ENCODE peak calls at places on chromosomes 1 and 21, in ten cellular contexts. G is mucosa of descending colon, X is mesothelial cell of epicardium, B is AG04450, U is PC-3, D is GM10248, Q is GM20000, C is mammary epithelial cell, K is fibroblast of lung, Y is cardiac muscle cell. W is an unnamed sample.

GRCh38 chr1:32362474-32363313 is at the start of the genes FAM229A and TSSK3:
- DNase-seq in Y (no peak), B (no peak), X (no peak), C (no peak), Q (no peak), G (peak), D (no peak), K (no peak), U (no peak), W (no peak)

GRCh38 chr1:176785046-176785445 is 322.1 kb downstream of the PAPPA2 start:
- DNase-seq in K (no peak), B (no peak), U (no peak), G (no peak), Q (no peak), C (no peak), D (no peak), Y (no peak), X (no peak), W (no peak)

GRCh38 chr1:39159224-39160036 is 45.1 kb upstream of the MACF1 start:
- DNase-seq in C (peak), K (peak), G (peak), Q (no peak), X (no peak), B (no peak), Y (no peak), D (no peak), U (peak), W (peak)

GRCh38 chr1:204828352-204828850 is 42.3 kb upstream of the NFASC start:
- DNase-seq in D (no peak), Q (peak), B (no peak), X (peak), G (peak), Y (peak), K (peak), U (peak), C (peak), W (no peak)

GRCh38 chr1:167687919-167688519 is 33.8 kb upstream of the MPZL1 start:
- DNase-seq in Q (peak), D (peak), U (peak), K (peak), Y (peak), G (no peak), X (peak), C (peak), B (peak), W (peak)

GRCh38 chr1:68409426-68409825 is 40.3 kb downstream of the RPE65 start:
- DNase-seq in X (no peak), D (no peak), C (no peak), Q (no peak), U (no peak), B (peak), G (no peak), K (peak), Y (no peak), W (no peak)

GRCh38 chr1:212640223-212640885 is 31.8 kb downstream of the ATF3 start:
- DNase-seq in U (no peak), X (no peak), B (no peak), K (no peak), Y (no peak), C (no peak), Q (no peak), G (no peak), D (no peak), W (no peak)

GRCh38 chr1:86965012-86965826 is 50.8 kb downstream of the HS2ST1 start:
- DNase-seq in C (peak), Q (peak), G (no peak), B (peak), U (peak), Y (peak), K (peak), D (no peak), X (no peak), W (no peak)

GRCh38 chr21:25837545-25838263 is 102.9 kb downstream of the GABPA start:
- DNase-seq in D (no peak), B (peak), K (peak), U (peak), G (no peak), C (peak), Y (no peak), X (no peak), Q (no peak), W (no peak)

GRCh38 chr21:40976198-40977114 is 129.5 kb upstream of the DSCAM start:
- DNase-seq in G (no peak), Y (no peak), Q (no peak), C (no peak), U (no peak), B (no peak), K (no peak), X (no peak), D (no peak), W (no peak)

GRCh38 chr1:236425031-236425663 is 31.1 kb downstream of the EDARADD start:
- DNase-seq in D (peak), B (no peak), Y (no peak), K (no peak), Q (peak), G (no peak), X (no peak), C (no peak), U (no peak), W (no peak)

GRCh38 chr1:113946668-113947387 is 17.7 kb downstream of the HIPK1 start:
- DNase-seq in Y (peak), C (no peak), U (no peak), B (no peak), K (peak), G (no peak), X (no peak), D (no peak), Q (no peak), W (no peak)

GRCh38 chr1:173506437-173506836 is 29.3 kb downstream of the PRDX6 start:
- DNase-seq in C (no peak), D (no peak), U (peak), Q (no peak), X (no peak), B (no peak), G (peak), Y (no peak), K (no peak), W (no peak)

GRCh38 chr1:22044690-22045420 is 7.7 kb upstream of the CDC42 start:
- DNase-seq in D (no peak), X (no peak), G (peak), Q (no peak), U (peak), B (no peak), K (peak), C (peak), Y (no peak), W (no peak)
- TF ChIP-seq CTCF in D (no peak), X (no peak), G (no peak), Q (no peak), U (no peak), B (no peak), K (no peak), C (no peak), Y (no peak), W (no peak)

GRCh38 chr1:6095511-6096242 is 50.0 kb downstream of the KCNAB2 start:
- DNase-seq in K (no peak), U (no peak), C (no peak), G (peak), D (no peak), Y (no peak), Q (no peak), B (no peak), X (no peak), W (no peak)
- TF ChIP-seq CTCF in K (no peak), U (no peak), C (no peak), G (no peak), D (no peak), Y (no peak), Q (no peak), B (no peak), X (no peak), W (no peak)

GRCh38 chr1:155093938-155094621 is 15.4 kb downstream of the EFNA3 start:
- DNase-seq in G (no peak), D (no peak), K (peak), U (peak), X (peak), B (no peak), C (peak), Y (peak), Q (no peak), W (no peak)
- TF ChIP-seq CTCF in G (no peak), D (peak), K (peak), U (peak), X (peak), B (peak), C (peak), Y (peak), Q (no peak), W (peak)

DNA sequence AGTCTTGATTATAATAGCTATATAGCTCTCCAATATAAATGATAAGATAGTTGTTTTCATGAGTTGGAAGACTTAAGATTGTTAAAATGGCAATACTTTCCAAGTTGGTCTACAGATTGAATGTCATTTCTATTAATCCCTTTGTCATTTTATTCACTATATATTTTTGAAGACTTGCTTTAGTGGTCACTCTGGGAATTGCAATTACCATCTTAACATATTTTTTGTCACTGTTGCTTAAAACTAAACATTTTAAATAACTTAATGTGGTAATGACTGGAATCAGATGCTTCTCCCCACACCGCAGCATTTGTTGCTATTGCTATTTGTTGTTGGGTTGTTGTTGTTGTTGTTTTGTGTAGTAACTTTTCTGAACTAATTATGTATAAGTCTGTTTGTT is 1592.9 kb downstream of the MRPL39 start:
- DNase-seq in Q (no peak), G (no peak), X (no peak), Y (no peak), B (no peak), C (no peak), D (no peak), K (no peak), U (no peak), W (no peak)
- TF ChIP-seq CTCF in Q (no peak), G (no peak), X (peak), Y (peak), B (peak), C (no peak), D (no peak), K (no peak), U (peak), W (no peak)

GRCh38 chr1:244865820-244866219 is 1.5 kb upstream of the HNRNPU start:
- DNase-seq in Q (no peak), Y (no peak), K (no peak), B (no peak), G (no peak), C (no peak), U (no peak), D (no peak), X (no peak), W (no peak)

GRCh38 chr1:244862699-244863490 is 1.4 kb downstream of the HNRNPU start:
- DNase-seq in U (peak), X (peak), D (peak), Y (peak), K (peak), B (peak), G (peak), Q (peak), C (peak), W (peak)

GRCh38 chr1:244863491-244864252 is 671 bp downstream of the HNRNPU start:
- DNase-seq in U (no peak), D (no peak), Y (no peak), X (peak), C (no peak), K (no peak), B (no peak), G (peak), Q (peak), W (no peak)

GRCh38 chr1:244865028-244865371 is 657 bp upstream of the HNRNPU start:
- DNase-seq in K (peak), B (no peak), U (no peak), C (no peak), Q (no peak), G (no peak), X (peak), Y (peak), D (no peak), W (no peak)

DNA sequence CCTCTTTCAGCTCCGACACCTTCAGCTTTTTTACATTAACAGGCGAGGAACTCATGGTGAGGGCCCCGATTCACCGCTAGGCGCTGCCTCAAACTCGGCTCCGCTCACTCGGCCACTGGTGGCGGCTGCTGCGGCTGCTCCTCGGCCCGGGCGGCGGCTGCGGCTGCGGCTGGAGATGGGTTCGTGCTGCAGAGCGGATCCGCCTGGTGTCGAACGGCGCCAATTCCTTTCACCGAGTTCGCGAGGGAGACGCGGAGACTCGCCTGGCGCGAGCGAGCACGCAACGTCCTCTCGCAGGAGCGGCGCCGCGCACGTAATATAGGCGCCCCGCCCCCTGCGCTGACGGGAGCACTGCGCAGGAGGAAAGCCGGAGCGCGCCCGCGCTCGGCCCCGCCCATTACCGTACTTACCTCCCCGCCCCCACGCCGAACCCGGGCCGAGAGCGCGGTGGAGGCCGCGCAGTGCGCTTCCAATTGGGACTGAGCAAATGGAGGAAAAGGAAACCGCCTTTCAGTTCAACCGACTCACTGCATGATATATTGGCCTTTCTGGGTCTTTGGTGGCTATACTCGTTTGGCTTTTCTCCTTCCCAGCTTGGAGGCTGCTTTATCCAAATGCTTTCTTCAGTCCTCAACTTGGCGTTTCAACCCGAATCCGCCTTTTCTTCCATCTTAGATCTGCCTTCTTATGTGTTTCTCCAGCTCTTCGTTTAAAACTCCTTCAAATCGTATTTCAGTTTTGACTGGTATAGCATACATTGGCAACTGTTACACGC is at the start of gene HNRNPU:
- DNase-seq in Y (peak), K (peak), D (peak), G (peak), U (peak), Q (peak), X (peak), C (peak), B (peak), W (peak)
- TF ChIP-seq CTCF in Y (peak), K (peak), D (peak), G (no peak), U (no peak), Q (no peak), X (peak), C (peak), B (peak), W (peak)

DNA sequence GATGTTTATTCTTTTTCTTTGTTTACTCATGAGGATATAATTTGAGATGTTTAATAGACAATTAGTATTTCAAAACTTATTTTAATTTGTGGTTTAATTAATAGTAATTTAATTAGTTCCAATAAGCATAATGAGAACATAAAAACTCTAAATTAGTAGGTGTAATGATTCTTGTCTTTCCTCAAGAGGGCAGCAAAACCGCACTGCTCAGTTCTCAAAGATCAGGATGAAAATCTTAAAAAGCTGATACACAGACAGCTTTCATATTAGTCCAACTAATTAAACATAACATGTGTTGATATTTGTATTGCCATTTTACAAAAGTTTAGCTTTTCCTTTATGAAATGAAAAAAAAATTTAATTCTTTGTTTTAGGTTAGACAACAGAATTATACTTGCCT is 106.7 kb upstream of the C21orf91 start:
- DNase-seq in Q (no peak), Y (peak), B (no peak), X (no peak), K (peak), U (peak), D (no peak), C (no peak), G (no peak), W (no peak)
- TF ChIP-seq CTCF in Q (no peak), Y (peak), B (peak), X (no peak), K (peak), U (peak), D (peak), C (peak), G (peak), W (peak)

GRCh38 chr21:45792682-45793383 is 149.3 kb downstream of the PCBP3 start:
- DNase-seq in K (no peak), Y (no peak), X (no peak), C (no peak), U (no peak), B (no peak), D (no peak), Q (no peak), G (no peak), W (no peak)

GRCh38 chr21:45790427-45790826 is 146.9 kb downstream of the PCBP3 start:
- DNase-seq in Y (no peak), C (no peak), U (no peak), Q (no peak), X (no peak), K (no peak), D (no peak), B (no peak), G (no peak), W (no peak)

GRCh38 chr21:45794040-45794439 is 150.5 kb downstream of the PCBP3 start:
- DNase-seq in G (no peak), B (no peak), K (no peak), U (no peak), C (no peak), D (no peak), Q (no peak), X (no peak), Y (no peak), W (no peak)

GRCh38 chr21:45788635-45789506 is 145.3 kb downstream of the PCBP3 start:
- DNase-seq in Y (no peak), U (no peak), G (no peak), C (peak), Q (no peak), D (no peak), B (no peak), K (peak), X (no peak), W (no peak)

DNA sequence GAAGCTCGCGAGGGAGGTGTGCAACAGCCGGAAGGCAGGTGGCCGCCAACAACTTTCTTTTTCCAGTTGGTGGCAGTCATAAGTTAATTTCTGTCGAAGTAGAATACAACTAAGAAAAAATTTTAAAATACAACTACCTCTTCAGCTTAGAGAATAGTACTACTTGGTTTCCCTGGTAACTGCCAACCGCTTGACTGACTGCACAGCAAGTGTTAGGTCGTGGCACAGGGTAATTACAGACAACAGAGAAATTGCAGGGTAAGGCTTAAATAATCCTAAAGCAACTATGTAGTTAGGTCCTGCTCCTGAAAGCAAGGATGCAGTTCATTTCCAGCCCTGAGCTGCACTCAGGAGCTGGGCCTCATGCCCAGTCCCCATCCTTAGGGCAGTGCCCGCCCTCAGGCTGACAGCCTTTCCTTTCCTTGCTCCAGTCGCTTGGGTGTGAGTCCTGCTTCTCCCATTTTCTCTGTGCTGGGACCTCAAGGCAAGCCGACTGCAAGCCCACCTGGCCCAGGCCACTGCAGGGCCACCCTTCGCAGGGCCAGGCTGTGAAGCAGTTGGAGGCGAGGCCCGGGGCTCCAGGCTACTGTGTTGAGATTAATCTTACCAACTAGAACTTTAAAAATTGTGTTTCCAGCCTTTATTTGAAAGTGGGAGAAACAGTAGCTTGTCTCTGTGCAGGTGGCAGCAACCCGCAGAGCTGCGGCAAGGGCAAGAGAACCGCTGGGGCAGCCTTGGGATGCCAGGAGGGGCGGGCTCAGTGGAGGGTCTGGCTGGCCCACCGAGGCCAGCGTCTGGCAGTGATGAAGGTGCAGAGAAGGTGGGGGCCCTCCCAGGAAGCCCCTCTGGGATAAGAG is 148.3 kb downstream of the PCBP3 start:
- DNase-seq in B (no peak), C (no peak), G (no peak), U (no peak), K (no peak), X (no peak), Q (no peak), Y (no peak), D (no peak), W (no peak)
- TF ChIP-seq CTCF in B (no peak), C (no peak), G (no peak), U (no peak), K (no peak), X (no peak), Q (no peak), Y (no peak), D (no peak), W (no peak)

GRCh38 chr1:154749078-154749760 is 120.9 kb downstream of the KCNN3 start:
- DNase-seq in D (no peak), Q (no peak), B (no peak), C (peak), G (no peak), Y (no peak), X (no peak), U (peak), K (peak), W (no peak)
- TF ChIP-seq CTCF in D (peak), Q (peak), B (peak), C (peak), G (no peak), Y (peak), X (no peak), U (peak), K (no peak), W (peak)